ENCODE peak calls at places on chromosomes 2 and 18, in eight cellular contexts. J is GM23338; N is small intestine; M is testis; X is pancreas; O is spleen; H is CD8-positive, alpha-beta T cell; F is GM12878. B is an unnamed sample. For H3K36me3 and H3K4me1, the result is how much of the 10 kb centered on the place peaks cover.

GRCh38 chr18:72376256-72376655 is 167.9 kb downstream of the CBLN2 start:
- DNase-seq in J (no peak), N (no peak), M (no peak), X (no peak), O (no peak), H (no peak), F (no peak), B (no peak)

GRCh38 chr2:209917154-209917771 is 85.2 kb upstream of the RPE start:
- DNase-seq in J (no peak), N (no peak), M (no peak), X (no peak), O (no peak), H (no peak), F (no peak), B (no peak)

GRCh38 chr2:212644195-212644837 is 105.7 kb upstream of the ERBB4 start:
- DNase-seq in J (peak), N (no peak), M (no peak), X (no peak), O (no peak), H (no peak), F (no peak), B (no peak)

GRCh38 chr18:32424696-32425095 is 46.0 kb downstream of the GAREM1 start:
- DNase-seq in J (no peak), N (no peak), M (no peak), X (no peak), O (no peak), H (no peak), F (no peak), B (no peak)

GRCh38 chr18:34122724-34123334 is 101.9 kb downstream of the NOL4 start:
- DNase-seq in J (peak), N (peak), M (peak), X (no peak), O (no peak), H (no peak), F (peak), B (peak)

GRCh38 chr2:109020217-109020637 is 31.2 kb upstream of the EDAR start:
- DNase-seq in J (peak), N (no peak), M (no peak), X (no peak), O (no peak), H (no peak), F (no peak), B (no peak)

GRCh38 chr2:96891591-96892333 is 21.9 kb upstream of the SEMA4C start:
- DNase-seq in J (no peak), N (peak), M (no peak), X (no peak), O (no peak), H (peak), F (no peak), B (no peak)

GRCh38 chr2:226799976-226800940 is 638 bp upstream of the IRS1 start:
- DNase-seq in J (peak), N (peak), M (peak), X (peak), O (no peak), H (no peak), F (no peak), B (no peak)

GRCh38 chr2:184030978-184031377 is 567.4 kb upstream of the ZNF804A start:
- DNase-seq in J (no peak), N (no peak), M (no peak), X (no peak), O (no peak), H (no peak), F (no peak), B (no peak)

GRCh38 chr2:63053889-63054725 is 3.5 kb downstream of the OTX1 start:
- DNase-seq in J (peak), N (peak), M (no peak), X (no peak), O (no peak), H (no peak), F (no peak), B (no peak)

GRCh38 chr2:160278889-160279196 is 78.8 kb upstream of the ITGB6 start:
- DNase-seq in J (peak), N (peak), M (no peak), X (no peak), O (no peak), H (no peak), F (no peak), B (no peak)

GRCh38 chr2:39435254-39435653 is 1.8 kb downstream of the MAP4K3 start:
- DNase-seq in J (peak), N (no peak), M (peak), X (no peak), O (no peak), H (no peak), F (no peak), B (no peak)

GRCh38 chr2:200469708-200470600 is 39.9 kb downstream of the KCTD18 start:
- DNase-seq in J (no peak), N (no peak), M (no peak), X (no peak), O (no peak), H (no peak), F (no peak), B (no peak)

GRCh38 chr18:12031836-12032235 is 50.5 kb downstream of the IMPA2 start:
- DNase-seq in J (no peak), N (no peak), M (peak), X (no peak), O (no peak), H (no peak), F (no peak), B (no peak)

GRCh38 chr2:166375736-166376487 is at the start of gene SCN9A:
- DNase-seq in J (peak), N (peak), M (peak), X (peak), O (peak), H (no peak), F (no peak), B (no peak)

DNA sequence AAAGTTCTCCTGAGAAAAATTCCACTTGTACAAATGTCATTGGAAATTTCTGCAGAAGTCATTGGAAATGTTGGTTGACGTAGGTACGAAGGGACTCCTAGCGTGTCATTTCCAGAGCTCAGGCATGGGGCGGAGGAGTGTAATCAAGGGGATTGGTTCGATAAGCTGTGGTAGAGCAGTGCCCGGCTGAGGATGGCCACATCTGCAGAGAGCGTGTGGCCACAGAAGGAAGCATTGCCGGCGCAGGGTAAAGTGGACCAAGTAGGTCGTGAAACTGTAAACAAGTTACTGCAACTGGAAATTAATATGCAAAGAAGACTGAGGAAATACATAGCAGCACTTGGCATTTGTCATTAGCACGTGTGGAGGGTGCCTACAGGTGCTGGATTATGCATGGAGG is 101.8 kb downstream of the DGKD start:
- DNase-seq in J (no peak), N (no peak), M (no peak), X (no peak), O (peak), H (no peak), F (no peak), B (no peak)
- H3K36me3 ChIP-seq in J (under half), N (under half), M (under half), X (under half), O (half or more), H (half or more), F (under half), B (under half)

GRCh38 chr18:63238711-63239110 is 80.9 kb downstream of the BCL2 start:
- DNase-seq in J (peak), N (no peak), M (no peak), X (no peak), O (no peak), H (no peak), F (no peak), B (no peak)

GRCh38 chr18:63236990-63237389 is 82.6 kb downstream of the BCL2 start:
- DNase-seq in J (peak), N (no peak), M (peak), X (peak), O (peak), H (no peak), F (no peak), B (no peak)

GRCh38 chr18:63237911-63238710 is 81.5 kb downstream of the BCL2 start:
- DNase-seq in J (peak), N (no peak), M (peak), X (no peak), O (no peak), H (no peak), F (no peak), B (no peak)

GRCh38 chr18:63236417-63236816 is 83.2 kb downstream of the BCL2 start:
- DNase-seq in J (no peak), N (no peak), M (peak), X (peak), O (peak), H (no peak), F (no peak), B (no peak)

GRCh38 chr18:63237486-63237885 is 82.1 kb downstream of the BCL2 start:
- DNase-seq in J (peak), N (peak), M (no peak), X (no peak), O (no peak), H (no peak), F (no peak), B (no peak)
- H3K4me3 ChIP-seq in J (no peak), N (no peak), M (no peak), X (no peak), O (no peak), H (no peak), F (no peak), B (no peak)

GRCh38 chr2:58974426-58974825 is 733.3 kb upstream of the FANCL start:
- DNase-seq in J (no peak), N (no peak), M (no peak), X (no peak), O (no peak), H (no peak), F (no peak), B (no peak)
- H3K4me1 ChIP-seq in J (half or more), N (under half), M (under half), X (under half), O (under half), H (under half), F (under half), B (under half)

GRCh38 chr2:11444737-11445136 is 21.2 kb downstream of the E2F6 start:
- DNase-seq in J (no peak), N (no peak), M (no peak), X (no peak), O (no peak), H (no peak), F (no peak), B (no peak)
- H3K36me3 ChIP-seq in J (under half), N (under half), M (under half), X (under half), O (half or more), H (under half), F (under half), B (half or more)

DNA sequence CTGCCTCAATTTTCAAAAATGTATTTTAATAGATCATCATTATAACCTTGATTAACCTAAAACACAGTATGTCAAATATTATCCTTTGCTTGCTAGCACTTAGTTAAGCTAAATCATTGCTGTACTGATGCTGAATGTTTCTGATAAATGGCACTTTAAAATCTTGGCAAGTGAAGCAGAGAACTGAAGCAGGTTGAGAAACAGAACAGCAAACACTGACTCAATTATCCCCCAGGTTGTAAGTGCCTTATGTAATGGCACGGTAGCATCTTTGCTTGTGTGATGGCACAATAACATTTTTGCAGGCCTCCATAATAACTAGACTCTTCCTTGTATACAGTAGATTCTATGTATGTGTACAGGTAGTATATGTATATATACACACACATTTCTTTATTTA is 33.8 kb downstream of the ARHGAP15 start:
- DNase-seq in J (no peak), N (no peak), M (no peak), X (no peak), O (no peak), H (no peak), F (no peak), B (no peak)
- H3K4me3 ChIP-seq in J (no peak), N (no peak), M (no peak), X (no peak), O (no peak), H (no peak), F (no peak), B (no peak)

GRCh38 chr18:10951631-10952544 is 197.5 kb downstream of the PIEZO2 start:
- DNase-seq in J (no peak), N (no peak), M (no peak), X (no peak), O (no peak), H (no peak), F (peak), B (no peak)
- H3K4me1 ChIP-seq in J (under half), N (under half), M (under half), X (under half), O (under half), H (under half), F (under half), B (under half)

DNA sequence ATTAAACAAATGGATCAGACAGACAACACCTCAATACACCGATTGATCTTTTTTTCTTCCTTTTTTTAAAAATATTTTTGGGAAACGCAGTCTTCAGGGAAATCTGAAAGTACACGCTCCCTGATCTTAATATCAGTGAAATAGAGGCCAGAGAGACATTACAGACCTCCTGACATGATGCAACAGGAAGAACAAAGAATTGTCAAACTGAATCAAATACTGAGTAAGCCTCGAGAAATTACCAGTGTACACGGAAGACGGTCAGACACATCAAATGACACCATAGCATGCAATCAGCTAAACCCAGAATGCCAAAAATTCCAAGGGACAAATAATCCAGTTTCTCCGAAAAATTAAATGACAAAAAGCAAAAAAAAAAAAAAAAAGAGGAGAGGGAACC is 80.2 kb upstream of the NFU1 start:
- DNase-seq in J (no peak), N (no peak), M (no peak), X (no peak), O (no peak), H (no peak), F (no peak), B (no peak)
- H3K36me3 ChIP-seq in J (under half), N (under half), M (under half), X (under half), O (half or more), H (half or more), F (under half), B (under half)

B was measured in Karpas-422.